ENCODE peak calls at places on chromosomes 13 and 19, in four cellular contexts. A is astrocyte, B is H1, G is hepatocyte. X is an unnamed sample.

GRCh38 chr19:29942404-29943261 is 594 bp downstream of the URI1 start:
- DNase-seq in A (no peak), B (peak; percentile 75), G (peak; percentile 78), X (no peak)

GRCh38 chr13:73849292-73849691 is 284.9 kb downstream of the KLF12 start:
- DNase-seq in A (peak; percentile 31), B (no peak), G (peak; percentile 42), X (no peak)

GRCh38 chr13:34502011-34502410 is 440.1 kb upstream of the NBEA start:
- DNase-seq in A (peak; percentile 13), B (no peak), G (no peak), X (no peak)

GRCh38 chr13:73765651-73766384 is 368.4 kb downstream of the KLF12 start:
- DNase-seq in A (peak; percentile 79), B (peak; percentile 57), G (peak; percentile 80), X (no peak)

GRCh38 chr13:77860621-77861020 is 58.0 kb downstream of the EDNRB start:
- DNase-seq in A (peak; percentile 80), B (no peak), G (no peak), X (no peak)

GRCh38 chr19:23823952-23824389 is 65.3 kb upstream of the ZNF681 start:
- DNase-seq in A (no peak), B (no peak), G (no peak), X (peak; percentile 8)

GRCh38 chr13:94267581-94267980 is 211.9 kb downstream of the DCT start:
- DNase-seq in A (no peak), B (no peak), G (no peak), X (no peak)

GRCh38 chr13:109336730-109337129 is 449.7 kb downstream of the IRS2 start:
- DNase-seq in A (peak; percentile 92), B (no peak), G (no peak), X (no peak)

GRCh38 chr13:21015284-21015683 is 46.1 kb downstream of the LATS2 start:
- DNase-seq in A (peak; percentile 70), B (no peak), G (no peak), X (no peak)

GRCh38 chr19:4140237-4140711 is 13.2 kb upstream of the CREB3L3 start:
- DNase-seq in A (peak; percentile 34), B (peak; percentile 72), G (peak; percentile 83), X (no peak)

GRCh38 chr19:4134351-4134750 is 10.4 kb upstream of the MAP2K2 start:
- DNase-seq in A (no peak), B (no peak), G (no peak), X (no peak)

GRCh38 chr19:4138445-4138844 is 14.5 kb upstream of the MAP2K2 start:
- DNase-seq in A (no peak), B (no peak), G (no peak), X (no peak)

GRCh38 chr19:4139614-4140236 is 13.7 kb upstream of the CREB3L3 start:
- DNase-seq in A (no peak), B (peak; percentile 99), G (peak; percentile 77), X (no peak)

DNA sequence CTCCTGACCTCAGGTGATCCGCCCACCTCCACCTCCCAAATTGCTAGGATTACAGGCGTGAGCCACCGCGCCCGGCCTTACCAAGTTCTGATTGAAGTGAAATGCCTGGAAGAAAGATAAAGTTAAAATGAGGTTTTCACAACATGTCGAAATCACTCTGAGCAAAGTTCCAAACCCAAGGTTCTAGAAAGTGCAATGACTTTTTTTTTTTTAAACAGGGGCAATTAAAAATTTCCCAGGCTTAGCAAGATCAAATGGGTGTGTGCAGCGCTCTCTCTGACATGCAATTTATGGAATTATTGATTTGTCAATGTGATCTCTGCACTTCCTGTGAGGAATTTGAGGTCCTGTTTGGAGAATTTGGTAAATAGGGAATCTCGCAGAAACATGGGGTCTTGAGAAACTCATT is 12.8 kb upstream of the MAP2K2 start:
- DNase-seq in A (no peak), B (no peak), G (no peak), X (no peak)
- H3K27ac ChIP-seq in A (no peak overlapping the region), B (no peak overlapping the region), G (no peak overlapping the region), X (no peak overlapping the region)

GRCh38 chr13:41005709-41006108 is 13.4 kb downstream of the ELF1 start:
- DNase-seq in A (no peak), B (no peak), G (no peak), X (no peak)
- H3K27ac ChIP-seq in A (no peak overlapping the region), B (no peak overlapping the region), G (peak overlapping the region; percentile 45), X (no peak overlapping the region)

GRCh38 chr19:10878253-10878652 is 6.9 kb downstream of the CARM1 start:
- DNase-seq in A (no peak), B (no peak), G (no peak), X (no peak)
- H3K27ac ChIP-seq in A (no peak overlapping the region), B (peak overlapping the region; percentile 42), G (peak overlapping the region; percentile 48), X (no peak overlapping the region)

GRCh38 chr19:45115809-45116615 is 23.0 kb downstream of the PPP1R37 start:
- DNase-seq in A (no peak), B (no peak), G (no peak), X (no peak)
- H3K27ac ChIP-seq in A (no peak overlapping the region), B (no peak overlapping the region), G (no peak overlapping the region), X (no peak overlapping the region)

GRCh38 chr13:99322297-99323103 is 15.3 kb upstream of the GPR183 start:
- DNase-seq in A (peak; percentile 92), B (no peak), G (no peak), X (no peak)
- H3K27ac ChIP-seq in A (peak overlapping the region; percentile 72), B (no peak overlapping the region), G (peak overlapping the region; percentile 32), X (no peak overlapping the region)

DNA sequence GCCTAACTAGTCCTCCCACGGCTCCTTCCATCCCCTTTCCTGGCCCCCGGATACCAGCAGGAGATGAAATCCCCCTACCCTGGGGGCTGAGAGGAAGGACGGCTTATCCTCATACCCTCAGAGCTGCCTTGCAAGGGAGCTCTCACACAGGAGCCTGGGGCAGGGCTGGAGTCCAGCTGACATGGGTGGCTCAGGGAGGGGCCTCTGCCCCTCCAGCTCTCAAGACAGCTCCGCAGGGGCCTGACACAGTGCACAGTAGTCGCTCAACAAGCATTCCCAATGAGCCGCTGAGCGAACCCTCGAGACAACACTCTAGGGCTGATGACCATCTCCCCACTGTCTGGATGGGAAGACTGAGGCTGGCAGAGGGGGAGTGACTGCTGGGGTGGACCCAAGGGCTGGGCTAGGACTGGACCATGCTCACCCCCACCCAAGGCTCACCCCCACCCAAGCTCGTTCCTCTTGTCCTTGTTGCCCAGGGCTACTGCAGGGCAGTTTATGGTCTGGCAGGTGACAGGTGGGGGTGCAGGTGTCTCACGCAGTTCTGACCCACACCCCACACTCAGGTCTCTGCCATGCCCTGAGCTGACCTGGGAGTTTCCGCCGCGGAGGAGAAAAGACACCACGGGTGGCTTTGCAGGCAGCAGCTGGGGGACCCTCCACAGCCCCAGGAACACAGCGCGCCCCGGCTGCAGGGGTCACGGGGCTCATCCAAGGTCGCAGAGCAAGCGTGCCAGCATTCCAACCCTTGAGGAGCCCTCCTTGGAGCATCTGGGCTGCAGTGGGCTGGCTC is 3.9 kb downstream of the ZBTB7A start:
- DNase-seq in A (no peak), B (no peak), G (no peak), X (no peak)
- H3K27ac ChIP-seq in A (no peak overlapping the region), B (no peak overlapping the region), G (peak overlapping the region; percentile 98), X (peak overlapping the region; percentile 89)

DNA sequence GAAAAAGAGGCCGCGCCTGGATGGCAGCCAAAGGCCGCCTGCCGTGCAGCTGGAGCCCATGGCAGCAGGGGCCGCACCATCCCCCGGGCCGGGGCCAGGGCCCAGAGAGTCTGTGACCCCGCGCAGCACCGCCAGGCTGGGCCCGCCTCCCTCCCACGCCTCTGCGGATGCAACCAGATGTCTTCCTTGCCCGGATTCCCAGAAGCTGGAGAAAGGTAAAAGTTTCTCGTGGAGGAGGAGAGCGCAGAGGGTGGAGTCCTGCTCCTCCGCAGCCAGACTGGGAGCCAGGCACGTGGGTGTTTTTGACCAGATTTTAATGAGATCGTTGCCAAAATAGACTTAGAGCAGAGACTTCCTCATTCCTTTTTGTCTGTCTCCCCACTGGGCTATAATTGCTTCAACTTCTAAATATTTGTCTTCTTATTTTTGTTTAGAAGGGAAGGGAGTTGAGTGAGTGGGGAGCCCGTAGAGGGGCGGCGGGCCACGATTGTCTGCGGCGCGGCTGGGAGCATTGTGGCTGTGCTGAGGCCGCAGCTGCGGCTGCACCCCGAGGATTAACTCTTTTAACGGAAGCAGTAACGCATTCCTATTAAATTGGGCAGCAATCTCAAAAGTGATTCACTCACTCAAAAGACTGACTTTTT is 22.8 kb upstream of the NDUFS7 start:
- DNase-seq in A (peak; percentile 89), B (no peak), G (peak; percentile 37), X (no peak)
- H3K27ac ChIP-seq in A (peak overlapping the region; percentile 91), B (no peak overlapping the region), G (peak overlapping the region; percentile 11), X (no peak overlapping the region)

DNA sequence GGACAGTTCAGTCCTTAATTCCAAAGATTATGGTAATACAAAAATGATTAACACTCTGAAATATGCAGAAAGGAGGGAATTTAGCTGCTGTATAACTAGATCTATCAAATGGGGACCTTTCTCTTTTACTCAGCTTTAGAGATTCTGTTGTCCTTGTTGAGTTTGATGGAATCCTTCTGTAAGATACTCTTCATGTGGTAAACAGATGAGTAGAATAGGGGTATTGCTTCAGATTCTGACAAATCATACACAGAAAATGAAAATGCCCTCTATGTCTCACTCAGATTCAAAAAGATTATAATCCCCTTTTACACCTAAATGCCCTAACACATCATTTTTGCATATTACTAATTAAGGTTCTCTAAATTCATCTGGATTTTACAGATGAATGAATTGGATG is 50.7 kb downstream of the ARHGAP35 start:
- DNase-seq in A (no peak), B (no peak), G (no peak), X (no peak)
- H3K27ac ChIP-seq in A (no peak overlapping the region), B (no peak overlapping the region), G (no peak overlapping the region), X (no peak overlapping the region)

GRCh38 chr19:50310759-50311465 is 18.3 kb downstream of the KCNC3 start:
- DNase-seq in A (no peak), B (no peak), G (no peak), X (no peak)
- H3K27ac ChIP-seq in A (no peak overlapping the region), B (no peak overlapping the region), G (no peak overlapping the region), X (no peak overlapping the region)

GRCh38 chr19:53254451-53255341 is at the start of gene ZNF677:
- DNase-seq in A (peak; percentile 67), B (peak; percentile 66), G (peak; percentile 92), X (peak; percentile 58)
- H3K27ac ChIP-seq in A (peak within 1 kb of the TSS; percentile 26), B (peak within 1 kb of the TSS; percentile 77), G (peak within 1 kb of the TSS; percentile 89), X (peak within 1 kb of the TSS; percentile 57)

X was measured in epithelial cell of prostate.